ENCODE peak calls at places on chromosomes 4 and X, in four cellular contexts. C is neural crest cell, Q is WTC11, J is GM13977. U is an unnamed sample.

GRCh38 chrX:54447461-54447860 is 7.3 kb downstream of the TSR2 start:
- DNase-seq in Q (no peak), J (no peak), C (no peak), U (no peak)

GRCh38 chrX:109966246-109966645 is 36.7 kb upstream of the TMEM164 start:
- DNase-seq in J (no peak), C (no peak), Q (no peak), U (no peak)

GRCh38 chr4:149781150-149781549 is 34.5 kb downstream of the IQCM start:
- DNase-seq in Q (no peak), J (no peak), C (no peak), U (no peak)

GRCh38 chrX:1165535-1166196 is 46.8 kb downstream of the CRLF2 start:
- DNase-seq in J (peak), C (no peak), Q (no peak), U (peak)

GRCh38 chrX:13110427-13111324 is 66.3 kb upstream of the FAM9C start:
- DNase-seq in Q (no peak), C (no peak), J (no peak), U (no peak)

GRCh38 chr4:140237616-140238352 is 83.8 kb upstream of the MAML3 start:
- DNase-seq in C (peak), J (no peak), Q (peak), U (no peak)

GRCh38 chr4:158817562-158818370 is 48.9 kb downstream of the FNIP2 start:
- DNase-seq in C (no peak), J (no peak), Q (no peak), U (no peak)

GRCh38 chr4:84503495-84504437 is 4.7 kb upstream of the NKX6-1 start:
- DNase-seq in Q (peak), J (peak), C (no peak), U (peak)

GRCh38 chrX:53073115-53073581 is 9.0 kb upstream of the TSPYL2 start:
- DNase-seq in Q (no peak), C (no peak), J (no peak), U (no peak)

GRCh38 chr4:136001791-136002190 is 1530.5 kb downstream of the PCDH18 start:
- DNase-seq in Q (no peak), C (no peak), J (no peak), U (no peak)

GRCh38 chrX:41781500-41781899 is 57.5 kb downstream of the GPR82 start:
- DNase-seq in C (no peak), Q (no peak), J (peak), U (peak)

GRCh38 chr4:121484633-121485032 is 103.8 kb upstream of the QRFPR start:
- DNase-seq in Q (peak), J (peak), C (no peak), U (peak)

GRCh38 chr4:156710571-156711195 is 260.9 kb downstream of the PDGFC start:
- DNase-seq in J (no peak), Q (no peak), C (no peak), U (no peak)

GRCh38 chr4:6493668-6494304 is 21.4 kb upstream of the PPP2R2C start:
- DNase-seq in C (no peak), J (no peak), Q (no peak), U (no peak)

GRCh38 chr4:53476232-53477037 is 99.0 kb downstream of the FIP1L1 start:
- DNase-seq in J (no peak), Q (no peak), C (no peak), U (no peak)

GRCh38 chr4:37858877-37859276 is 32.0 kb upstream of the TBC1D1 start:
- DNase-seq in C (no peak), Q (no peak), J (no peak), U (no peak)

GRCh38 chr4:33715996-33716395 is 2528.3 kb downstream of the ARAP2 start:
- DNase-seq in C (no peak), J (no peak), Q (no peak), U (no peak)

GRCh38 chrX:24647257-24648058 is at the start of gene PCYT1B:
- DNase-seq in J (no peak), C (peak), Q (peak), U (no peak)

GRCh38 chr4:104693601-104694201 is 199.0 kb upstream of the CXXC4 start:
- DNase-seq in C (no peak), J (no peak), Q (no peak), U (no peak)

GRCh38 chr4:47704693-47705325 is 133.1 kb downstream of the CORIN start:
- DNase-seq in C (peak), Q (peak), J (peak), U (peak)

GRCh38 chr4:136763844-136764446 is 768.3 kb downstream of the PCDH18 start:
- DNase-seq in J (no peak), Q (no peak), C (no peak), U (no peak)

GRCh38 chr4:8310306-8310705 is 40.8 kb downstream of the HTRA3 start:
- DNase-seq in J (no peak), C (no peak), Q (peak), U (no peak)

GRCh38 chr4:8307126-8307525 is 37.6 kb downstream of the HTRA3 start:
- DNase-seq in Q (peak), C (no peak), J (no peak), U (no peak)

GRCh38 chr4:8308144-8308543 is 38.6 kb downstream of the HTRA3 start:
- DNase-seq in J (no peak), Q (peak), C (no peak), U (no peak)

GRCh38 chr4:8307714-8308113 is 38.2 kb downstream of the HTRA3 start:
- DNase-seq in Q (peak), C (no peak), J (no peak), U (no peak)

DNA sequence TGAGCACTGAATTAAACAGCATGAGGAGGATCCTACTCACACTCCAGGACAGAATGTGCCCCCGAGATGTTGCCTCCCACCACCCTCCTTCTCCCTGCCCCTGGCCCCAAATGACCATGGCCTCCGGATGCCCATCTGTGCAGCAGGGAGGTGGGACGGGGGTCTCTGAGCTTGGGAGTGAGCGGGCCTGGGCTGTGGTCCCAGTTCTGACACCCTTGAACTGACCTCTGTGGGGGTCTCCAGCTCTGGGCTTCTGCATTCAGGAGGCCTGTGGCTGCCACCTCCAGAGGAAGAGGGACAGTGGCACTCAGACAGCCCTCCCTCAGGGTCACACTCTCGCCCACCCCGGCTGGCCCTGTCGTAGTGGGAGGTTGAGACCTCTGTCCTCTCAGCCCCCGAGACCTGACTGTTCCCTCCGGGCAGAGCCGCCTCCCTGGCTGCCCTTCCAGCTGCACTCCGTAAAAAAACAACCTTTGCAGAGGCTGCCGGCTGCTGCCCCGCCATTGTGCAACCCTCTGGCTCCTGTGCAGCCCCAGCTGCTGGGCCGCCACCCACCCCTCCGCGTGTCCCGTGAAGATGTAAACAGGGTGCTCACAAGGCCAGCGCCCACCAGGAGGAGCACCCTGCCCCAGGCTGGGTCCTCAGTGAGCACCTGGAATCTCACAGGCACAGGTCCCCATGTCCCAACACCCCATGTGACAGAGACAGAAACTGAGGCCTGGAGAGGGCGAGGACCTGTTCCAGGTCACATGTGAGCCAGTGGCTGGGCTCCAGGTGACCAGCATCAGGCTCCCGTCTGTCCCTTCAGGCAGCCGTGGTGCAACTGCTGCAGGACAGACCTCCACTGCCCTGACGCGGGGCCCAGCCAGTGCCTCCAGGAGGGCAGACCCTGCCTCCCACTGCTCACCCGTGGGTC is 39.6 kb downstream of the HTRA3 start:
- DNase-seq in J (no peak), C (no peak), Q (peak), U (no peak)
- TF ChIP-seq CTCF in J (no peak), C (no peak), Q (no peak), U (no peak)

GRCh38 chr4:177547985-177548384 is 105.7 kb upstream of the AGA start:
- DNase-seq in Q (no peak), J (no peak), C (no peak), U (no peak)

DNA sequence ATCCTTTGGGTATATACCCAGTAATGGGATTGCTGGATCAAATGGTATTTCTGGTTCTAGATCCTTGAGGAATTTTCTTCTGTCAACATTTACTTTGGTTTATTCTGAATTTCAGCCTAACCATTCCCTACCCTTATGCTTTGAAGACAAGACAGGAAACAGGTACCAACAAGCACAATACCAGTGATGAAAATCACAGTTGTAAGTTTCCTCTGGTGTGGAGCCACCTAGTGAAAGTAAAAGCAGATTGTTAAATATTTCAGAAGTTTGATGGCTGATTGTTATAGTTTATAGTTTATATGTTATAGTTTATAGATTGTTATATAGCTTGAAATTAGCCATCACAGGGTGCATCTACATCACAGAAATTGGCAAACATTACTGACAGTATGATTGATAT is 104.5 kb upstream of the AGA start:
- DNase-seq in Q (no peak), C (no peak), J (no peak), U (no peak)
- TF ChIP-seq CTCF in Q (no peak), C (no peak), J (no peak), U (no peak)

GRCh38 chrX:78027798-78028197 is 58.4 kb upstream of the PGAM4 start:
- DNase-seq in J (no peak), Q (no peak), C (no peak), U (no peak)

GRCh38 chrX:78035061-78035460 is 65.6 kb upstream of the PGAM4 start:
- DNase-seq in J (no peak), C (no peak), Q (no peak), U (no peak)

GRCh38 chrX:78024349-78025108 is 55.1 kb upstream of the PGAM4 start:
- DNase-seq in C (no peak), J (peak), Q (peak), U (peak)

DNA sequence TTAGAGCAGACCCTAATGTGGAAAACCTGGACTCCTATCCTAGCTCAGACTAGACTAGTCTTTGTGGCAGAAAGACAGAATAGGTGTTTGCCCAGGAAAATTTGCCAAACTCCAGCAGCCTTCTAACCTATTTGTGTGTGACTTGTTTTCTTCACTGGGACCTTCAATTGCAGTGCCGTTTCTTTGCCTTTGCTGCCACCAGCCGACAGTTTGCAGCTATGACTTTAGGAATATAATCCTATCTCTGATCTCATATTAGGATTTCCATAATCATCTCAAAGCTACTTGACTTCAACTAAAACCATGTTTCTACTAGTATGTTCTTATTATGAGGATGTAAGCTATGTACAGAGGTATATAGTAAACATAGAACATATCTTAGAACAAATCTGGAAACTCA is 60.2 kb upstream of the PGAM4 start:
- DNase-seq in C (peak), Q (peak), J (no peak), U (peak)
- TF ChIP-seq CTCF in C (peak), Q (no peak), J (peak), U (no peak)

DNA sequence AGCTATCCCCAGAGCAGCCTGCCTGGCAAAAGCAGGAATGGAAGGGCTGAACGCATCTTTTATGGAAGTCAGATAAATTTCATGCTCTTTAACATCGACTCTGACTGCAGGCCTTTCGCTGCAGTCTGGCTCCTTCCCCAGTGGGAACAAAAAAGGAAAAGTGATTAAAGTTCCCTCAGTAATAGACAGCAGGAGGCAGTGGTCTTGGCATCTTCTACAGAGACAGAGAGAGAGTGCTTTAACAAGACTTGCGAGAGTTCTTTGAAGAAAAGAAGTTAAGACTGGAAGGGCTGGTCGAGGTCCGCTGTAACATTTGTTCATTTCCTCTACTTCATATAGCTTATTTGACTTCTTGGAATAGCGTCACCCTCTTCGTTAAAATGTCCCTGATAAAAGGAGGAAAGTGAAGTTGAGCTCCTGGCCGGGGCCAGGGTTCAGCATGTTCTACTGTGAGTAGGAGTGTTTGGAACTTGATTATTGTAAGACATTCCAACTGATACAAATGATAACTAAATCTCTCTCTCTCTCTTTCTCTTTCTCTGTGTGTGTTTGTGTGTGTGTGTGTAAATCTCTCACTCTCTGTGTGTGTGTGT is 179.8 kb downstream of the SLIT2 start:
- DNase-seq in C (no peak), Q (no peak), J (no peak), U (no peak)
- TF ChIP-seq CTCF in C (no peak), Q (no peak), J (no peak), U (no peak)

GRCh38 chr4:41146716-41147506 is 67.4 kb downstream of the APBB2 start:
- DNase-seq in C (peak), Q (no peak), J (no peak), U (no peak)

GRCh38 chr4:41148292-41148691 is 66.0 kb downstream of the APBB2 start:
- DNase-seq in C (no peak), J (no peak), Q (no peak), U (no peak)

GRCh38 chr4:41146196-41146595 is 68.1 kb downstream of the APBB2 start:
- DNase-seq in J (no peak), C (no peak), Q (no peak), U (no peak)

GRCh38 chr4:41154001-41154813 is 60.1 kb downstream of the APBB2 start:
- DNase-seq in J (no peak), Q (no peak), C (no peak), U (no peak)

DNA sequence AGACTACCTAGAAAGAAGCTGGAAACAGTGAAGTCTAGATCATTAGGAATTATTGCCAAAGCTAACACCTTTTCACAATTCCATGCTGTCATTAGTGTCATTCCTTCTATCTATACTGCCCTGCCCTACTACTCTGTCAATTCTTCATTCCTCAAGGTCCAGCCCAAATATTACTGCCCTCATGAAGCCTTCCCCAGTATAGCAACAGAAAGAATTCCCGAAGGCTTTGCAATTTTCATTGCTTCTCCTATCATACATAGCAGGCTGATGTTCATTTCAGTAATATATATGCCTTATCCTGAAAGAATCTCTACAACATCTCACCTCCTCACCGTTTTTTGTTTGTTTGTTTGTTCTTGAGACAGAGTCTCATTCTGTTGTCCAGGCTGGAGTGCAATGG is 63.9 kb downstream of the APBB2 start:
- DNase-seq in C (no peak), Q (no peak), J (no peak), U (no peak)
- TF ChIP-seq CTCF in C (no peak), Q (no peak), J (no peak), U (no peak)

GRCh38 chr4:165867961-165868360 is 5.1 kb upstream of the TLL1 start:
- DNase-seq in C (no peak), J (no peak), Q (no peak), U (no peak)

GRCh38 chr4:165865995-165866650 is 6.9 kb upstream of the TLL1 start:
- DNase-seq in Q (no peak), J (no peak), C (no peak), U (no peak)

GRCh38 chr4:165861378-165861777 is 11.7 kb upstream of the TLL1 start:
- DNase-seq in Q (no peak), C (no peak), J (no peak), U (no peak)

DNA sequence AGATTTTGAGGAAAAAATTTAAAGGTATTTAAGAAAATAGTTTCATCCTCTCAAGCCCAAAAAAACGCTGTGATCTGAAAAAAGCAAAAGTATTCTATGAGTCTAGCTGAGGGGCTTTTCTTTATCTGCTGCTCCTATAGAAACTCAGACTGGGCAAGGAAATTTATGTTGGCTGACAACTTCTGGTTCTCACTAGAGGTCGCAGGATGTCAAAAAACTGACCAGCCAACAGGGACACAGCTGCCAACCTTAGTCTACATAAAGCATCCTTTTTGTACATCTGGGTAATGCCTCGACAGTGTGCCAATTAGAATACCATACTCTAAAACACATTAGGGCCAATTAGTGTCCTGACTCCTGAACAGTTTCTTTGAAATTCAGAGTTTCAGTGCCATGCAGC is 8.8 kb upstream of the TLL1 start:
- DNase-seq in C (no peak), J (no peak), Q (no peak), U (no peak)
- TF ChIP-seq CTCF in C (no peak), J (no peak), Q (no peak), U (no peak)

GRCh38 chrX:8453619-8454018 is 11.0 kb upstream of the VCX3B start:
- DNase-seq in Q (no peak), C (no peak), J (no peak), U (no peak)

GRCh38 chrX:8455600-8455999 is 9.0 kb upstream of the VCX3B start:
- DNase-seq in C (no peak), Q (no peak), J (no peak), U (no peak)
- TF ChIP-seq CTCF in C (peak), Q (no peak), J (no peak), U (no peak)

GRCh38 chr4:163755013-163755412 is 260.5 kb downstream of the TMA16 start:
- DNase-seq in C (no peak), J (peak), Q (no peak), U (peak)
- TF ChIP-seq CTCF in C (peak), J (peak), Q (no peak), U (peak)

GRCh38 chrX:148542481-148543255 is 42.3 kb downstream of the AFF2 start:
- DNase-seq in Q (no peak), C (no peak), J (no peak), U (no peak)
- TF ChIP-seq CTCF in Q (no peak), C (no peak), J (no peak), U (no peak)

GRCh38 chr4:176569301-176569700 is 223.4 kb downstream of the VEGFC start:
- DNase-seq in C (no peak), Q (no peak), J (no peak), U (no peak)
- TF ChIP-seq CTCF in C (no peak), Q (no peak), J (no peak), U (no peak)